ENCODE peak calls at places on chromosomes 7 and 10, in six cellular contexts. V is astrocyte of the spinal cord, M is pancreas, K is PC-3, Z is cardiac muscle cell, H is stomach. I is an unnamed sample.

GRCh38 chr7:112421666-112422486 is 28.4 kb upstream of the IFRD1 start:
- DNase-seq in V (no peak), M (no peak), K (no peak), Z (no peak), H (no peak), I (peak; percentile 39)

GRCh38 chr7:130273081-130273699 is 6.5 kb downstream of the CPA2 start:
- DNase-seq in V (peak; percentile 88), M (peak; percentile 64), K (no peak), Z (peak; percentile 91), H (no peak), I (peak; percentile 72)

GRCh38 chr10:110912374-110912773 is 6.6 kb downstream of the BBIP1 start:
- DNase-seq in V (peak; percentile 62), M (no peak), K (peak; percentile 50), Z (no peak), H (no peak), I (no peak)

GRCh38 chr10:84440781-84441180 is 112.4 kb downstream of the CCSER2 start:
- DNase-seq in V (no peak), M (no peak), K (no peak), Z (no peak), H (no peak), I (no peak)

GRCh38 chr10:110857265-110858158 is 14.2 kb upstream of the PDCD4 start:
- DNase-seq in V (no peak), M (peak; percentile 85), K (no peak), Z (no peak), H (peak; percentile 88), I (peak; percentile 55)

GRCh38 chr7:11835260-11835659 is 3.3 kb upstream of the THSD7A start:
- DNase-seq in V (peak; percentile 9), M (no peak), K (peak; percentile 32), Z (no peak), H (no peak), I (no peak)

GRCh38 chr10:52774182-52774581 is 1.6 kb upstream of the MBL2 start:
- DNase-seq in V (no peak), M (no peak), K (no peak), Z (no peak), H (no peak), I (no peak)

GRCh38 chr10:48760983-48761382 is 76.3 kb downstream of the WDFY4 start:
- DNase-seq in V (no peak), M (no peak), K (no peak), Z (no peak), H (no peak), I (no peak)

GRCh38 chr10:35495521-35496238 is 109.5 kb upstream of the GJD4 start:
- DNase-seq in V (peak; percentile 5), M (no peak), K (no peak), Z (no peak), H (no peak), I (no peak)

GRCh38 chr7:44103941-44104879 is at the start of gene AEBP1:
- DNase-seq in V (peak; percentile 30), M (no peak), K (no peak), Z (peak; percentile 67), H (no peak), I (no peak)

GRCh38 chr7:114910787-114911186 is 11.1 kb upstream of the MDFIC start:
- DNase-seq in V (no peak), M (no peak), K (no peak), Z (no peak), H (no peak), I (peak; percentile 62)

GRCh38 chr7:29319719-29320521 is 125.3 kb downstream of the CHN2 start:
- DNase-seq in V (no peak), M (no peak), K (no peak), Z (no peak), H (no peak), I (no peak)
- TF ChIP-seq CTCF in V (no peak), M (no peak), K (no peak), Z (no peak), H (no peak), I (no peak)

GRCh38 chr10:124677291-124677690 is 66.9 kb downstream of the FAM53B start:
- DNase-seq in V (no peak), M (no peak), K (no peak), Z (no peak), H (no peak), I (no peak)
- H3K4me3 ChIP-seq in V (no peak overlapping the region), M (no peak overlapping the region), K (no peak overlapping the region), Z (no peak overlapping the region), H (no peak overlapping the region), I (no peak overlapping the region)

GRCh38 chr10:75716506-75716905 is 285.1 kb downstream of the LRMDA start:
- DNase-seq in V (no peak), M (no peak), K (no peak), Z (no peak), H (no peak), I (no peak)

GRCh38 chr10:75722609-75723008 is 291.2 kb downstream of the LRMDA start:
- DNase-seq in V (no peak), M (peak; percentile 9), K (no peak), Z (no peak), H (no peak), I (peak; percentile 46)

GRCh38 chr10:75712241-75712880 is 280.9 kb downstream of the LRMDA start:
- DNase-seq in V (no peak), M (no peak), K (no peak), Z (no peak), H (no peak), I (no peak)

GRCh38 chr10:75718996-75719395 is 287.6 kb downstream of the LRMDA start:
- DNase-seq in V (no peak), M (no peak), K (no peak), Z (no peak), H (no peak), I (peak; percentile 86)

DNA sequence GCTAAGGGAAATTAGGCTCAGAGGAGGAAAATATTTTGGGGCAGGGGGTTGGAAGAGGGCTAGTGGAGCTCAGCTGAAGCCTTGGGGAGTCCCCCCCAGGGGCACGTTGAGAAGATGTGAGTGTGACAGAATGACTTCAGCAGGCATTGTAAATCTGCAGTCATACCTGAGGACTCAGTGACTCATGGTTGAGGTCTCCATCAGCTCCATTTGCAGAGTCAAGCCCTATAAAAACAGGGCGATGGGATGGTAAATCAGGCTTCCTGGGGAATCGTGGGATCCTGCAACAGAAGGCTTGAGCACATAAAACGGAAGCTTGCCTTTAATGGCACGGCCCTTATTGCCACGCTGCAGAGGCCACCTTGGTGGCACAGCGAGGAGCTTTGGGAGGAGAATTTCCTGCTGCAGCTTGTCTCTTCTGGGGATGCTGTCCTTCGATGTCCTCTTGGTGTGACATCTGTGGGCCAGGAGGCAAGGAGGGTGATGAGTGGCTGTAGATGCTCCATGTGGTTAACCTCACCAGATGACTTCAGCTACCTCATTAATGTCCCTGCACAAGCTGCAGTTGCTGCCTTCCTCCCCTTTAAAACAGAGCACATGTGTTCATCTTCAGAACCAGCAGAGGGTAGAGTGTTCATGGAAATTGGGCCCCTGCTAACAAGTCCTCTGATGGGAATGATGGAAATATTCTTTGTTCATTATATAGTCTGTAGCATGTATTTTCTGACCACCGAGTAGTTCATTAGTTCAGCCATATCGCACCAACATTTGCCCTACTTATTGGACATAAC is 285.9 kb downstream of the LRMDA start:
- DNase-seq in V (no peak), M (no peak), K (peak; percentile 74), Z (no peak), H (no peak), I (no peak)
- TF ChIP-seq CTCF in V (peak; percentile 0), M (no peak), K (peak; percentile 47), Z (no peak), H (no peak), I (no peak)

GRCh38 chr10:103278862-103279298 is 1.9 kb downstream of the INA start:
- DNase-seq in V (peak; percentile 55), M (no peak), K (peak; percentile 41), Z (peak; percentile 86), H (peak; percentile 35), I (peak; percentile 61)

GRCh38 chr10:103278424-103278823 is 1.5 kb downstream of the INA start:
- DNase-seq in V (no peak), M (no peak), K (no peak), Z (no peak), H (no peak), I (no peak)

GRCh38 chr10:103276941-103277712 is at the start of gene INA:
- DNase-seq in V (peak; percentile 29), M (no peak), K (no peak), Z (peak; percentile 71), H (no peak), I (peak; percentile 59)

GRCh38 chr10:103276251-103276936 is 544 bp upstream of the INA start:
- DNase-seq in V (no peak), M (no peak), K (no peak), Z (no peak), H (no peak), I (no peak)

GRCh38 chr10:103277713-103278299 is 868 bp downstream of the INA start:
- DNase-seq in V (no peak), M (no peak), K (no peak), Z (no peak), H (no peak), I (no peak)
- H3K4me3 ChIP-seq in V (no peak overlapping the region), M (no peak overlapping the region), K (no peak overlapping the region), Z (peak overlapping the region; percentile 38), H (peak overlapping the region; percentile 27), I (no peak overlapping the region)

GRCh38 chr10:77927343-77928256 is 1.0 kb upstream of the DLG5 start:
- DNase-seq in V (no peak), M (no peak), K (peak; percentile 44), Z (peak; percentile 34), H (no peak), I (no peak)

GRCh38 chr10:77925410-77925794 is 1.2 kb downstream of the DLG5 start:
- DNase-seq in V (peak; percentile 29), M (peak; percentile 18), K (peak; percentile 80), Z (no peak), H (no peak), I (no peak)

GRCh38 chr10:77922551-77923179 is 3.9 kb downstream of the DLG5 start:
- DNase-seq in V (no peak), M (no peak), K (peak; percentile 87), Z (no peak), H (no peak), I (no peak)

GRCh38 chr10:77926566-77927342 is at the start of gene DLG5:
- DNase-seq in V (peak; percentile 25), M (peak; percentile 68), K (peak; percentile 89), Z (peak; percentile 72), H (peak; percentile 67), I (peak; percentile 59)

GRCh38 chr10:77925795-77926565 is 575 bp downstream of the DLG5 start:
- DNase-seq in V (peak; percentile 22), M (peak; percentile 62), K (peak; percentile 85), Z (peak; percentile 71), H (peak; percentile 67), I (peak; percentile 68)
- TF ChIP-seq CTCF in V (peak; percentile 1), M (no peak), K (peak; percentile 61), Z (peak; percentile 17), H (no peak), I (no peak)

DNA sequence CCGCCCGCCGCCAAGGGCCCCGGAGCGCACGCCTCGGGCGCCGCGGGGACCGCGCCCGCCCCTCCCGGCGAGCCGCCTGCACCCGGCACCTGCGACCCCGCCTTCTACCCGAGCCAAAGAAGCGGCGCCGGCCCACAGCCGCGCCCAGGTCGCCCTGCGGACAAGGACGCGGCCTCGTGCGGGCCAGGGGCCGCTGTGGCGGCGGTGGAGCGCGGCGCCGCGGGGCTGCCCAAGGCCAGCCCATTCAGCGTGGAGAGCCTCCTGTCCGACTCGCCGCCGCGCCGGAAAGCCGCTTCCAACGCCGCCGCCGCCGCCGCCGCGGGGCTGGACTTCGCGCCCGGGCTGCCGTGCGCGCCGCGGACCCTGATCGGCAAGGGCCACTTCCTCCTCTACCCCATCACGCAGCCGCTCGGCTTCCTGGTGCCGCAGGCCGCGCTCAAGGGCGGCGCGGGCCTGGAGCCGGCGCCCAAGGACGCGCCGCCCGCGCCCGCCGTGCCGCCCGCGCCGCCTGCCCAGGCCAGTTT is 3.5 kb downstream of the UNCX start:
- DNase-seq in V (no peak), M (no peak), K (no peak), Z (no peak), H (no peak), I (no peak)
- H3K4me3 ChIP-seq in V (no peak overlapping the region), M (no peak overlapping the region), K (no peak overlapping the region), Z (no peak overlapping the region), H (no peak overlapping the region), I (no peak overlapping the region)

GRCh38 chr7:128419262-128419661 is 9.5 kb upstream of the IMPDH1 start:
- DNase-seq in V (no peak), M (no peak), K (no peak), Z (no peak), H (no peak), I (no peak)
- TF ChIP-seq CTCF in V (no peak), M (no peak), K (no peak), Z (no peak), H (no peak), I (no peak)